ENCODE peak calls at places on chromosomes 12 and 14, in six cellular contexts. One of them, this sample, is unnamed.

GRCh38 chr12:121786441-121786825 is 7.1 kb downstream of the RHOF start:
- DNase-seq in HCT116: peak; percentile 99
- DNase-seq in fibroblast of lung: peak; percentile 81
- DNase-seq in OCI-LY7: no peak
- DNase-seq in H1: no peak
- DNase-seq in GM23338: no peak
- DNase-seq in this sample: no peak

GRCh38 chr12:27552886-27553560 is 29.0 kb downstream of the PPFIBP1 start:
- DNase-seq in HCT116: no peak
- DNase-seq in fibroblast of lung: peak; percentile 28
- DNase-seq in OCI-LY7: no peak
- DNase-seq in H1: no peak
- DNase-seq in GM23338: no peak
- DNase-seq in this sample: no peak

GRCh38 chr12:33439587-33440011 is at the start of gene SYT10:
- DNase-seq in HCT116: no peak
- DNase-seq in fibroblast of lung: no peak
- DNase-seq in OCI-LY7: no peak
- DNase-seq in H1: no peak
- DNase-seq in GM23338: peak; percentile 89
- DNase-seq in this sample: peak; percentile 39

GRCh38 chr14:73058923-73059311 is 583 bp downstream of the RBM25 start:
- DNase-seq in HCT116: no peak
- DNase-seq in fibroblast of lung: peak; percentile 29
- DNase-seq in OCI-LY7: peak; percentile 31
- DNase-seq in H1: peak; percentile 57
- DNase-seq in GM23338: peak; percentile 62
- DNase-seq in this sample: peak; percentile 49

GRCh38 chr12:31362759-31363415 is 36.9 kb upstream of the SINHCAF start:
- DNase-seq in HCT116: no peak
- DNase-seq in fibroblast of lung: no peak
- DNase-seq in OCI-LY7: peak; percentile 79
- DNase-seq in H1: peak; percentile 58
- DNase-seq in GM23338: peak; percentile 66
- DNase-seq in this sample: peak; percentile 49

GRCh38 chr12:92030618-92031017 is 115.0 kb downstream of the BTG1 start:
- DNase-seq in HCT116: no peak
- DNase-seq in fibroblast of lung: peak; percentile 88
- DNase-seq in OCI-LY7: peak; percentile 82
- DNase-seq in H1: no peak
- DNase-seq in GM23338: no peak
- DNase-seq in this sample: peak; percentile 28

GRCh38 chr12:6295187-6295811 is 15.2 kb upstream of the PLEKHG6 start:
- DNase-seq in HCT116: peak; percentile 69
- DNase-seq in fibroblast of lung: peak; percentile 74
- DNase-seq in OCI-LY7: no peak
- DNase-seq in H1: no peak
- DNase-seq in GM23338: peak; percentile 36
- DNase-seq in this sample: peak; percentile 91

GRCh38 chr14:89207925-89208328 is 209.1 kb downstream of the FOXN3 start:
- DNase-seq in HCT116: no peak
- DNase-seq in fibroblast of lung: no peak
- DNase-seq in OCI-LY7: no peak
- DNase-seq in H1: no peak
- DNase-seq in GM23338: peak; percentile 35
- DNase-seq in this sample: no peak

GRCh38 chr14:61517861-61518802 is 177.2 kb upstream of the HIF1A start:
- DNase-seq in HCT116: no peak
- DNase-seq in fibroblast of lung: no peak
- DNase-seq in OCI-LY7: no peak
- DNase-seq in H1: no peak
- DNase-seq in GM23338: no peak
- DNase-seq in this sample: peak; percentile 38

DNA sequence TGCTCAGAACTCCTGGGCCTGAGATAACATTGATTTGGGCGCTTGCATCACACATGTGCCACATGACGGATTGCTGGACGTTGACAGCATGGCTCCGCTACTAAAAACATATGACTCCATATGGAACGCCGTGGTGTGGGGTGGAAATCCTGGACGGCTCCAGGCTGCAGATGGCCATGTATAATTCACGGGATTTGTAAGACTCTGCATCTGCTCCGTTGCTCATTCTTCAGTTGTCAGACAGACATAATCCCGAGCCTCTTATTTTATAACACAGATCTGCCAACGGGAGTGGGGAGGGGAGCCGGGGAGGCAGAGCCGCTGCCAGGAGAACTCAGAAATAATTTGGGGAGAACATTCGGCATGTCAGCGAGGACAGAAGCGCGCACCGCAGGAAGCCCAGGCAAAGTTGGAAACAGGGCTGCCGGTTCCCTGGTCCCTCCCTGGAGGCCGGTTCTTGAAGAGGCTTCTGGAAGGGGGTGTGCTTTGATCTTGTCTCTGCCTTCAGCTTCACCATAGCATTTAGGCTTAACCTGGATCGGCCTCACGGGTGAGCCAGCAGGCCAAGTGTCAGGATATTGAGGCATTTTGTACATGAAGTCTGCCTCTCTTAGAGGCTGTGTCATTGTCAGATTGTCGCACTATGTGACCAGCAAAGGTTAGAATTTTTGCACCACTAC is 45.8 kb upstream of the MYL2 start:
- DNase-seq in HCT116: no peak
- DNase-seq in fibroblast of lung: peak; percentile 4
- DNase-seq in OCI-LY7: no peak
- DNase-seq in H1: no peak
- DNase-seq in GM23338: no peak
- DNase-seq in this sample: no peak
- H3K4me2 ChIP-seq in HCT116: no peak overlapping the region
- H3K4me2 ChIP-seq in fibroblast of lung: no peak overlapping the region
- H3K4me2 ChIP-seq in OCI-LY7: no peak overlapping the region
- H3K4me2 ChIP-seq in H1: no peak overlapping the region
- H3K4me2 ChIP-seq in GM23338: no peak overlapping the region
- H3K4me2 ChIP-seq in this sample: no peak overlapping the region

GRCh38 chr12:93925585-93925984 is 222.8 kb upstream of the PLXNC1 start:
- DNase-seq in HCT116: no peak
- DNase-seq in fibroblast of lung: peak; percentile 7
- DNase-seq in OCI-LY7: no peak
- DNase-seq in H1: no peak
- DNase-seq in GM23338: no peak
- DNase-seq in this sample: no peak
- TF ChIP-seq CTCF in HCT116: no peak
- TF ChIP-seq CTCF in fibroblast of lung: no peak
- TF ChIP-seq CTCF in OCI-LY7: no peak
- TF ChIP-seq CTCF in H1: no peak
- TF ChIP-seq CTCF in GM23338: no peak
- TF ChIP-seq CTCF in this sample: no peak

GRCh38 chr12:107976331-107976730 is 152.8 kb upstream of the WSCD2 start:
- DNase-seq in HCT116: no peak
- DNase-seq in fibroblast of lung: no peak
- DNase-seq in OCI-LY7: no peak
- DNase-seq in H1: no peak
- DNase-seq in GM23338: no peak
- DNase-seq in this sample: no peak
- H3K4me3 ChIP-seq in HCT116: no peak overlapping the region
- H3K4me3 ChIP-seq in fibroblast of lung: no peak overlapping the region
- H3K4me3 ChIP-seq in OCI-LY7: no peak overlapping the region
- H3K4me3 ChIP-seq in H1: no peak overlapping the region
- H3K4me3 ChIP-seq in GM23338: no peak overlapping the region
- H3K4me3 ChIP-seq in this sample: no peak overlapping the region

GRCh38 chr12:112595415-112595814 is 176.7 kb downstream of the PTPN11 start:
- DNase-seq in HCT116: no peak
- DNase-seq in fibroblast of lung: no peak
- DNase-seq in OCI-LY7: no peak
- DNase-seq in H1: no peak
- DNase-seq in GM23338: no peak
- DNase-seq in this sample: no peak

GRCh38 chr12:112602150-112602549 is 183.4 kb downstream of the PTPN11 start:
- DNase-seq in HCT116: no peak
- DNase-seq in fibroblast of lung: no peak
- DNase-seq in OCI-LY7: no peak
- DNase-seq in H1: peak; percentile 49
- DNase-seq in GM23338: peak; percentile 76
- DNase-seq in this sample: no peak

DNA sequence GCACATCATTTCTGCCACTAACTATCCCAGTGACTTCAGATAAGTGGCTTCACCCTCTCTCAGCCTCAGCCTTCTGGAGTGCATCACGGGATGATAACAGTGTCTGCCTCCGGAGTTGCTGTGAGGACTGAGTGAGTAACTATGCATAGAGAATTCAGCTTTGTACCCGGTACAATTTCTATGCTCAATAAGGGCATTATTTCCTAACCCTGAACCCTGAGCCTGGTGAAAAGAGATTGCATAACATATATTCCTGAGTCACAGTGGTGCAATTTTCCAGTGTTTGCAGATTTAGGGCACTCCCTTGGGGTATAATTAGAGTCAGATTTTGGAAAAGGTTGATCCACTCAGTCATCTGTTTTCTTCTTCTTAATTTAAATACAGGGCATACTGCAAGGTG is 181.1 kb downstream of the PTPN11 start:
- DNase-seq in HCT116: no peak
- DNase-seq in fibroblast of lung: no peak
- DNase-seq in OCI-LY7: no peak
- DNase-seq in H1: no peak
- DNase-seq in GM23338: no peak
- DNase-seq in this sample: peak; percentile 6
- H3K4me2 ChIP-seq in HCT116: no peak overlapping the region
- H3K4me2 ChIP-seq in fibroblast of lung: no peak overlapping the region
- H3K4me2 ChIP-seq in OCI-LY7: no peak overlapping the region
- H3K4me2 ChIP-seq in H1: no peak overlapping the region
- H3K4me2 ChIP-seq in GM23338: no peak overlapping the region
- H3K4me2 ChIP-seq in this sample: no peak overlapping the region

GRCh38 chr12:124738636-124739467 is 124.8 kb downstream of the SCARB1 start:
- DNase-seq in HCT116: no peak
- DNase-seq in fibroblast of lung: peak; percentile 67
- DNase-seq in OCI-LY7: no peak
- DNase-seq in H1: no peak
- DNase-seq in GM23338: no peak
- DNase-seq in this sample: peak; percentile 50

GRCh38 chr12:124739953-124740561 is 123.6 kb downstream of the SCARB1 start:
- DNase-seq in HCT116: no peak
- DNase-seq in fibroblast of lung: no peak
- DNase-seq in OCI-LY7: no peak
- DNase-seq in H1: no peak
- DNase-seq in GM23338: no peak
- DNase-seq in this sample: no peak

GRCh38 chr12:124742111-124742510 is 121.6 kb downstream of the SCARB1 start:
- DNase-seq in HCT116: no peak
- DNase-seq in fibroblast of lung: no peak
- DNase-seq in OCI-LY7: no peak
- DNase-seq in H1: no peak
- DNase-seq in GM23338: no peak
- DNase-seq in this sample: no peak

GRCh38 chr12:124741211-124741610 is 122.5 kb downstream of the SCARB1 start:
- DNase-seq in HCT116: no peak
- DNase-seq in fibroblast of lung: no peak
- DNase-seq in OCI-LY7: no peak
- DNase-seq in H1: no peak
- DNase-seq in GM23338: no peak
- DNase-seq in this sample: no peak

GRCh38 chr12:124740691-124741137 is 123.0 kb downstream of the SCARB1 start:
- DNase-seq in HCT116: peak; percentile 78
- DNase-seq in fibroblast of lung: no peak
- DNase-seq in OCI-LY7: no peak
- DNase-seq in H1: no peak
- DNase-seq in GM23338: no peak
- DNase-seq in this sample: peak; percentile 56
- TF ChIP-seq CTCF in HCT116: peak; percentile 9
- TF ChIP-seq CTCF in fibroblast of lung: no peak
- TF ChIP-seq CTCF in OCI-LY7: no peak
- TF ChIP-seq CTCF in H1: peak; percentile 15
- TF ChIP-seq CTCF in GM23338: peak; percentile 21
- TF ChIP-seq CTCF in this sample: no peak

DNA sequence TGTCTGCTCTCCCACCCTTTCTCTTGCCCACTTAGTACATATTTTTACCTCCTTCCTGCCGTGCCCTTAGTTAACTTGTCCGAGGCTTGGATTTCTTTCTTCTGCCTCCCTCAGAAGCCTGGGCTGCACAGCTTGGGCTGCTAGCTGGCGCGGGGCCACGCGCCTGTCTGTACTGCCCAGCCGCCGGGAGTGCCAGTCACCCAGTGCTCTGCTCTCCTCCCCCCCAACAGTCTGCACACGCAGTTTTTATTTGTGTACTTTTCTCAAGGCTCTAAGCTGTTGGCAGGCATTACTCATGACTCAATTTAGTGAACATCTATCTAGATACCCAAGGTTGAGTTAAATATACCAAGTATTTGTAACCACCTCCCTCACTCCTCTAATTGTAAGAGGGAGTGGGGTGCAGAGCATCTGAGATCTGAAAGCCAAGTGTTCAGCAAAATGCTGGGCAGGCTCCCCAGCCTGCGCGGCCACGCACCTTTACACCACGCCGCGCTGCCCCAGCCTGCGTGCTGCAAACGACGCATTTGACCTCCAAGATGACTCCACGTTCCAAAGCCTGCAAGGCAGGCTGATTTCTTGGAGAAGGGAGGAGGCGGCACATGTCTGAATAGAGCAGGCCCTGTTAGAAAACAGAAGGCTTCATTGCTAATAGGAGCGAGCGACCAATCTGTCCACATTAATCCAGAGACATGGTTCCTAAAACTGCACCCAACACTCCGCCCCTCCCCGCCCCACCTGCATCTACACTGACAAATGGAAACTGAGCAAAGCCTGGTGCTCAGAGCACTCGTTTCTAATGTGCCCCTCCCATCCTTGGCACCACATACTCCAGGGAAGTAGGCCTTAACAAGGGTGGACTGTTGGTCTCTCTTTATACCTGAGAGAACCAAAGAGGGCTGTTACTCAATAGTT is 18.2 kb upstream of the CACNA2D4 start:
- DNase-seq in HCT116: no peak
- DNase-seq in fibroblast of lung: peak; percentile 74
- DNase-seq in OCI-LY7: no peak
- DNase-seq in H1: peak; percentile 36
- DNase-seq in GM23338: no peak
- DNase-seq in this sample: peak; percentile 70
- H3K4me3 ChIP-seq in HCT116: no peak overlapping the region
- H3K4me3 ChIP-seq in fibroblast of lung: no peak overlapping the region
- H3K4me3 ChIP-seq in OCI-LY7: no peak overlapping the region
- H3K4me3 ChIP-seq in H1: no peak overlapping the region
- H3K4me3 ChIP-seq in GM23338: no peak overlapping the region
- H3K4me3 ChIP-seq in this sample: no peak overlapping the region

GRCh38 chr12:123966596-123966995 is 6.0 kb downstream of the CCDC92 start:
- DNase-seq in HCT116: no peak
- DNase-seq in fibroblast of lung: peak; percentile 41
- DNase-seq in OCI-LY7: no peak
- DNase-seq in H1: no peak
- DNase-seq in GM23338: no peak
- DNase-seq in this sample: no peak
- H3K4me2 ChIP-seq in HCT116: no peak overlapping the region
- H3K4me2 ChIP-seq in fibroblast of lung: no peak overlapping the region
- H3K4me2 ChIP-seq in OCI-LY7: no peak overlapping the region
- H3K4me2 ChIP-seq in H1: no peak overlapping the region
- H3K4me2 ChIP-seq in GM23338: no peak overlapping the region
- H3K4me2 ChIP-seq in this sample: no peak overlapping the region